ENCODE peak calls at places on chromosomes 12 and 14, in seven cellular contexts. A is mammary epithelial cell; O is transverse colon; V is cardiac muscle cell; C is CD8-positive, alpha-beta T cell; N is GM23338; P is suprapubic skin. Q is an unnamed sample. For H3K4me1, the result is how much of the 10 kb centered on the place peaks cover.

GRCh38 chr14:50233335-50234250 is 2.2 kb upstream of the SOS2 start:
- DNase-seq in C (no peak), P (no peak), V (no peak), N (no peak), A (no peak), O (no peak), Q (no peak)

GRCh38 chr14:39614292-39614923 is 182.2 kb upstream of the FBXO33 start:
- DNase-seq in N (no peak), A (no peak), P (no peak), C (no peak), O (no peak), V (no peak), Q (no peak)

GRCh38 chr14:99731536-99732435 is 47.7 kb downstream of the CYP46A1 start:
- DNase-seq in N (no peak), V (no peak), O (peak), C (no peak), A (no peak), P (peak), Q (no peak)

GRCh38 chr12:53951577-53952334 is 2.9 kb upstream of the HOXC12 start:
- DNase-seq in C (no peak), V (no peak), P (no peak), N (peak), A (no peak), O (no peak), Q (no peak)

GRCh38 chr14:65433157-65433556 is 20.6 kb downstream of the FUT8 start:
- DNase-seq in A (no peak), C (no peak), P (no peak), O (no peak), V (no peak), N (no peak), Q (no peak)

GRCh38 chr12:3141339-3142321 is 64.5 kb downstream of the TSPAN9 start:
- DNase-seq in V (no peak), C (no peak), A (no peak), N (peak), O (no peak), P (no peak), Q (no peak)

GRCh38 chr12:54891717-54892478 is 37.6 kb downstream of the MUCL1 start:
- DNase-seq in C (no peak), O (peak), A (no peak), P (no peak), N (no peak), V (no peak), Q (no peak)

GRCh38 chr14:86777950-86778602 is 1214.9 kb downstream of the GALC start:
- DNase-seq in N (no peak), O (no peak), V (no peak), C (no peak), P (no peak), A (peak), Q (no peak)

GRCh38 chr12:88578821-88579518 is 1.3 kb downstream of the KITLG start:
- DNase-seq in C (no peak), V (peak), N (peak), P (no peak), O (peak), A (peak), Q (no peak)

GRCh38 chr12:53719649-53720048 is 7.6 kb downstream of the CALCOCO1 start:
- DNase-seq in N (peak), P (no peak), A (peak), C (no peak), O (no peak), V (no peak), Q (no peak)

GRCh38 chr14:20679907-20680306 is 4.5 kb upstream of the RNASE4 start:
- DNase-seq in N (peak), A (no peak), P (no peak), V (peak), O (no peak), C (no peak), Q (no peak)

GRCh38 chr12:49894754-49895153 is 8.9 kb downstream of the FAIM2 start:
- DNase-seq in V (no peak), C (no peak), O (no peak), N (no peak), P (no peak), A (no peak), Q (no peak)

GRCh38 chr12:96907681-96908163 is 665 bp downstream of the NEDD1 start:
- DNase-seq in C (peak), A (peak), V (peak), O (peak), N (peak), P (no peak), Q (no peak)

GRCh38 chr12:62361048-62361447 is 100.8 kb downstream of the USP15 start:
- DNase-seq in V (no peak), P (no peak), N (no peak), C (no peak), A (no peak), O (no peak), Q (no peak)

GRCh38 chr12:93823616-93824410 is 146.6 kb downstream of the CRADD start:
- DNase-seq in N (no peak), P (no peak), V (no peak), O (no peak), C (no peak), A (no peak), Q (no peak)

GRCh38 chr14:102508410-102508773 is 1.2 kb downstream of the ANKRD9 start:
- DNase-seq in V (no peak), P (peak), N (no peak), A (no peak), C (no peak), O (peak), Q (no peak)

GRCh38 chr12:124004233-124004875 is 31.3 kb downstream of the ZNF664 start:
- DNase-seq in P (no peak), A (no peak), V (no peak), O (no peak), C (no peak), N (no peak), Q (no peak)

GRCh38 chr14:96165493-96166474 is 38.9 kb upstream of the BDKRB2 start:
- DNase-seq in N (no peak), A (no peak), V (no peak), O (peak), C (no peak), P (peak), Q (no peak)

GRCh38 chr12:9741726-9742125 is 8.8 kb upstream of the CLECL1 start:
- DNase-seq in P (no peak), V (no peak), N (no peak), O (peak), A (no peak), C (peak), Q (no peak)

GRCh38 chr14:100066984-100067383 is 1.8 kb downstream of the EVL start:
- DNase-seq in C (no peak), N (no peak), P (no peak), V (no peak), O (no peak), A (no peak), Q (no peak)

GRCh38 chr14:81938341-81938740 is 404.7 kb upstream of the SEL1L start:
- DNase-seq in C (no peak), V (no peak), O (no peak), P (no peak), N (no peak), A (no peak), Q (no peak)

GRCh38 chr14:32417956-32418552 is 89.0 kb downstream of the AKAP6 start:
- DNase-seq in A (peak), N (no peak), C (no peak), V (peak), O (peak), P (no peak), Q (peak)

GRCh38 chr12:77686760-77687159 is 143.9 kb upstream of the NAV3 start:
- DNase-seq in V (peak), C (no peak), O (no peak), N (peak), A (no peak), P (no peak), Q (no peak)

GRCh38 chr12:108753969-108754368 is 22.7 kb upstream of the CORO1C start:
- DNase-seq in N (no peak), C (no peak), P (peak), A (no peak), O (no peak), V (no peak), Q (no peak)

GRCh38 chr14:68789002-68789797 is 3.7 kb downstream of the ZFP36L1 start:
- DNase-seq in O (peak), V (peak), P (peak), N (peak), A (peak), C (peak), Q (no peak)

GRCh38 chr12:72075891-72076557 is 137.4 kb downstream of the TPH2 start:
- DNase-seq in O (no peak), V (no peak), N (peak), A (no peak), P (no peak), C (no peak), Q (no peak)

GRCh38 chr12:13465641-13466040 is 269.1 kb downstream of the EMP1 start:
- DNase-seq in N (no peak), O (no peak), P (peak), V (no peak), A (no peak), C (no peak), Q (no peak)

GRCh38 chr12:131850856-131851559 is 22.8 kb downstream of the MMP17 start:
- DNase-seq in C (no peak), O (peak), V (no peak), A (no peak), N (no peak), P (peak), Q (no peak)

GRCh38 chr14:65824285-65824977 is 411.9 kb downstream of the FUT8 start:
- DNase-seq in O (peak), V (peak), A (peak), P (no peak), N (peak), C (peak), Q (peak)

GRCh38 chr14:73238262-73238852 is 1.1 kb downstream of the PAPLN start:
- DNase-seq in O (no peak), A (peak), C (no peak), P (no peak), V (no peak), N (no peak), Q (no peak)

GRCh38 chr14:39315859-39316444 is 82.2 kb downstream of the MIA2 start:
- DNase-seq in C (no peak), N (no peak), A (no peak), O (no peak), P (no peak), V (no peak), Q (no peak)

GRCh38 chr12:126337556-126337955 is 1272.3 kb downstream of the AACS start:
- DNase-seq in C (no peak), O (no peak), A (no peak), P (no peak), N (no peak), V (no peak), Q (no peak)

GRCh38 chr14:22886500-22887259 is 3.7 kb downstream of the REM2 start:
- DNase-seq in C (peak), A (peak), O (peak), V (peak), P (peak), N (peak), Q (peak)
- TF ChIP-seq CTCF in C (no peak), A (no peak), O (peak), V (no peak), P (no peak), N (no peak), Q (no peak)

GRCh38 chr14:61345144-61345482 is 23.7 kb downstream of the PRKCH start:
- DNase-seq in O (no peak), N (no peak), V (no peak), A (no peak), C (no peak), P (no peak), Q (no peak)

GRCh38 chr14:61342941-61343340 is 21.6 kb downstream of the PRKCH start:
- DNase-seq in P (no peak), O (no peak), C (no peak), V (no peak), N (no peak), A (no peak), Q (no peak)

GRCh38 chr14:61344437-61345143 is 23.2 kb downstream of the PRKCH start:
- DNase-seq in V (peak), N (no peak), C (no peak), O (no peak), A (no peak), P (no peak), Q (no peak)

GRCh38 chr14:61343471-61343870 is 22.1 kb downstream of the PRKCH start:
- DNase-seq in N (no peak), C (no peak), V (no peak), O (no peak), A (no peak), P (no peak), Q (no peak)

GRCh38 chr14:61343991-61344405 is 22.6 kb downstream of the PRKCH start:
- DNase-seq in N (no peak), A (no peak), P (no peak), C (no peak), O (no peak), V (no peak), Q (no peak)
- H3K4me1 ChIP-seq in N (under half), A (under half), P (half or more), C (half or more), O (under half), V (half or more), Q (under half)

GRCh38 chr14:97253756-97254155 is 456.6 kb downstream of the VRK1 start:
- DNase-seq in O (no peak), V (no peak), P (no peak), A (no peak), N (no peak), C (no peak), Q (no peak)

GRCh38 chr14:97248973-97249372 is 451.8 kb downstream of the VRK1 start:
- DNase-seq in N (no peak), O (no peak), A (no peak), P (no peak), V (no peak), C (no peak), Q (no peak)

GRCh38 chr14:97246648-97247047 is 449.5 kb downstream of the VRK1 start:
- DNase-seq in N (no peak), P (no peak), A (no peak), O (no peak), C (no peak), V (no peak), Q (no peak)

GRCh38 chr14:97250925-97251324 is 453.7 kb downstream of the VRK1 start:
- DNase-seq in C (no peak), V (no peak), A (no peak), N (no peak), O (no peak), P (no peak), Q (no peak)

DNA sequence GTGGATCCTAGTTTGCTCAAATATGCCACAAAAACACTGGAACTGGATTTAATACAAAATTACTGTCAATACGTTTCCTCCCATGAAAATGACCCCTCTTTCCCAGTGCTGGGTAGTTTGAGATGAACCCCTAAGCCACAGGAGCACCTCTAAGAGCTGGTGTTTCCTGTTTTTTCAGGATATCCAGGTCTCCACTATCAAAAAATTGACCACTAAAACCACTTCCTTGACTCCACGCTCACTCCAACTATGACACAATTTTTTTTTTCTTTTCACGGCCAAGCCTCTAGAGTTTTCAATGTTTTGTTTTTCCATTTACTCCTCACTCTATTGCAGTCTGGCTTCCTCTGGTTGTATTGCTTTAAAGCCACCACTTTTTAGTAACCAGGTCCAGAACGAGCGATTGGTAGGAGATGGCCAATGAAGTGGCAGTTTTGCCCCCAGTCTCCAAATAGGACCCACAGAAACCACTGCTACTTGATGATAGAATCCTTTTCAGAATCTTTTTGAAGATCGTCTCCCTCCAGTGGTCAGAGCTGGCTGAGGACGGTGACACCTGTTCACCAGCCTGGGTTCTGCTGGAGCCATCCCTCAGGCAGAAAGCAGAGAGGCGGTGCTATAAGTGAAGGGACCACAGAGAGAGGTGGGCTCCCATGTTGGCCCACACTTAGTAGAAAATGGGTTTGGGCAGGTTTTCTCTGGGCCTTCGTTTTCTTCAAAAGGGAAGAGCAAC is 454.4 kb downstream of the VRK1 start:
- DNase-seq in P (no peak), C (no peak), A (no peak), N (peak), O (no peak), V (no peak), Q (no peak)
- TF ChIP-seq CTCF in P (no peak), C (no peak), A (no peak), N (peak), O (no peak), V (no peak), Q (no peak)

DNA sequence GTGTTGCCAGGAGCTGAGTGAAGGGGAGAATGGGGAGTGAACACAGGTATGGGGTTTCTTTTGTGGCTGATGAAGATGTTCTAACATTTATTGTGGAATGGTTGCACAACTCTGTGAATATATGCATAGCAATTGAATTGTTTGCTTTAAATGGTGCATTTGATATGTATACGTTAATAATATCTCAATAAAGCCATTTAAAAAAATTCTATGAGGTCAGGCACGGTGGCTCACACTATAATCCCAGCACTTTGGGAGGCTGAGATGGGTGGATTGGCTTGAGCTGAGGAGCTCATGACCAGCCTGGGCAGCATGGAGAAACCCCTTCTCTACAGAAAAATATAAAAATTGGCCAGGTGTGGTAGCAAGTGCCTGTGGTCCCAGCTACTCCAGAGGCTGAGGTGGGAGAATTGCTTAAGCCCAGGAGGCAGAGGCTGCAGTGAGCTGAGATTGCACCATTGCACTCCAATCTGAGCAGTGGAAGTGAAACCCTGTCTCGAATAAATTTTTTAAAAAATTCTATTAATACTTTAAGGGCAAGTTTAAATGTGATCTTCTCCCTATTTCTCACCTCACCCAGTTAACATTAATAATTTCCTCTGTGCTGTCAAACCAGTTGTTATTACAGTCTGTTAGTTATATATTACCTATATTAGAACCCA is 65.3 kb downstream of the DENND5B start:
- DNase-seq in P (no peak), A (no peak), V (no peak), O (no peak), C (no peak), N (no peak), Q (no peak)
- H3K4me1 ChIP-seq in P (under half), A (under half), V (under half), O (under half), C (under half), N (under half), Q (under half)

GRCh38 chr12:39990122-39991101 is 115.5 kb downstream of the SLC2A13 start:
- DNase-seq in N (peak), P (no peak), V (peak), A (peak), C (peak), O (peak), Q (no peak)
- TF ChIP-seq CTCF in N (peak), P (peak), V (peak), A (peak), C (peak), O (peak), Q (peak)

GRCh38 chr12:116133609-116134214 is 143.8 kb downstream of the MED13L start:
- DNase-seq in V (no peak), O (no peak), N (no peak), A (no peak), P (no peak), C (no peak), Q (no peak)
- H3K4me1 ChIP-seq in V (under half), O (under half), N (under half), A (under half), P (half or more), C (under half), Q (half or more)

DNA sequence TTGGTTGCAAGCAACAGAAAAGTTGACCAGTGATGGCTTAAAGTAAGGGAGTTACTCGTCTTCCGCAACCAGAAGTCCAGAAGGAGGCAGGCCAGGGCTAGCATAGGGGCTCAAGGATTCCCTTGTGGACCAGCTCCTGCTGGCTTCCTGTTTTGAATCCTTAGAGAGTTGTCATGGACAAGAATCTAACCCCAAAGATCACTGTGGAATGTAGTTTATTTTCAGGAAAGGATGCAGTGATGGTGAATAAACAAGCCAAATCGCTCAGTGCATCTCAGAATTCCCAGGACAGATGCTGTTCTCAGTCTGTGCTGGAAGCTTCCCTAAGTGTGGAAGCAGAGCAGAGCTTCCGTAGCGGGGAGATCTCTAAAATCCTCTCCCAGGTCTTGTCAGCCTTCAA is 311.3 kb downstream of the C12orf75 start:
- DNase-seq in C (no peak), V (no peak), A (no peak), O (no peak), P (no peak), N (no peak), Q (no peak)
- TF ChIP-seq CTCF in C (no peak), V (no peak), A (no peak), O (no peak), P (no peak), N (no peak), Q (no peak)

GRCh38 chr14:89310211-89310610 is 106.8 kb downstream of the FOXN3 start:
- DNase-seq in N (no peak), V (no peak), A (no peak), O (no peak), C (no peak), P (no peak), Q (no peak)
- H3K4me1 ChIP-seq in N (half or more), V (under half), A (under half), O (under half), C (under half), P (under half), Q (under half)

GRCh38 chr14:106129274-106129673 is 602.9 kb downstream of the TMEM121 start:
- DNase-seq in P (no peak), A (no peak), C (peak), V (no peak), O (no peak), N (no peak), Q (no peak)
- TF ChIP-seq CTCF in P (no peak), A (no peak), C (peak), V (no peak), O (no peak), N (no peak), Q (no peak)